ENCODE peak calls at places on chromosomes 2 and 18, in seven cellular contexts. V is left ventricle myocardium superior; E is Daoy; L is frontal cortex; C is Peyer's patch; O is activated T-helper 1 cell treated with anti-CD3 and anti-CD28 coated beads, Interleukin-12 subunit alpha, Interleukin-12 subunit beta, Interleukin-2, Interleukin-4 antibody, amounts not matched to agents 30 ng/mL and 10 ng/mL and 1 ng/mL, durations not matched to agents 14 hours and 24 hours and 36 hours; J is NB4. K is an unnamed sample.
A peak's percentile ranks its signal among the peaks of the same experiment; 100 is the strongest.

GRCh38 chr2:40611196-40611595 is 159.3 kb upstream of the SLC8A1 start:
- DNase-seq in C (no peak), L (no peak), J (no peak), V (no peak), O (no peak), E (no peak), K (no peak)

GRCh38 chr2:231068525-231069222 is 12.0 kb downstream of the PSMD1 start:
- DNase-seq in V (no peak), E (peak; percentile 38), J (peak; percentile 52), C (no peak), O (no peak), L (no peak), K (no peak)

GRCh38 chr2:167550448-167550847 is 662.2 kb downstream of the XIRP2 start:
- DNase-seq in J (peak; percentile 25), L (no peak), V (no peak), E (no peak), C (no peak), O (no peak), K (peak; percentile 5)

GRCh38 chr2:37773354-37773753 is 101.9 kb upstream of the CDC42EP3 start:
- DNase-seq in J (no peak), V (no peak), L (no peak), C (peak; percentile 52), E (no peak), O (no peak), K (no peak)

GRCh38 chr2:134398300-134398699 is 144.4 kb downstream of the MGAT5 start:
- DNase-seq in V (no peak), O (no peak), E (no peak), L (no peak), J (no peak), C (no peak), K (no peak)

GRCh38 chr2:236250909-236251579 is 13.2 kb downstream of the ASB18 start:
- DNase-seq in L (no peak), C (no peak), J (no peak), O (no peak), V (peak; percentile 63), E (no peak), K (no peak)

GRCh38 chr2:38000485-38001222 is 75.3 kb downstream of the CYP1B1 start:
- DNase-seq in V (no peak), C (no peak), L (no peak), E (no peak), O (no peak), J (no peak), K (no peak)

GRCh38 chr2:221573430-221574230 is 1.5 kb upstream of the EPHA4 start:
- DNase-seq in E (peak; percentile 82), O (peak; percentile 78), J (peak; percentile 66), L (peak; percentile 81), C (peak; percentile 92), V (peak; percentile 93), K (peak; percentile 71)

GRCh38 chr18:55588001-55588875 is at the start of gene TCF4:
- DNase-seq in L (peak; percentile 38), J (peak; percentile 45), C (peak; percentile 55), O (peak; percentile 17), E (peak; percentile 67), V (peak; percentile 79), K (peak; percentile 71)

GRCh38 chr2:191950132-191950885 is 103.4 kb upstream of the CAVIN2 start:
- DNase-seq in L (no peak), E (peak; percentile 12), C (no peak), O (no peak), V (no peak), J (peak; percentile 25), K (no peak)

GRCh38 chr2:119637371-119637770 is 41.6 kb upstream of the TMEM177 start:
- DNase-seq in O (no peak), C (no peak), E (no peak), V (no peak), J (no peak), L (no peak), K (peak; percentile 40)

GRCh38 chr18:26233208-26233607 is 7.0 kb downstream of the TAF4B start:
- DNase-seq in J (no peak), V (no peak), O (no peak), L (no peak), C (no peak), E (peak; percentile 7), K (no peak)

GRCh38 chr18:34741401-34741800 is 31.3 kb downstream of the DTNA start:
- DNase-seq in L (no peak), V (no peak), E (no peak), O (no peak), J (no peak), C (no peak), K (no peak)

GRCh38 chr2:26530696-26531095 is 52.8 kb upstream of the OTOF start:
- DNase-seq in E (peak; percentile 94), O (no peak), V (no peak), C (no peak), L (no peak), J (no peak), K (no peak)

GRCh38 chr2:189506514-189506976 is 65.3 kb downstream of the WDR75 start:
- DNase-seq in J (peak; percentile 55), C (no peak), L (no peak), O (no peak), E (peak; percentile 6), V (no peak), K (no peak)

GRCh38 chr2:105431367-105432088 is 32.7 kb upstream of the FHL2 start:
- DNase-seq in C (no peak), E (no peak), O (no peak), L (no peak), V (peak; percentile 83), J (no peak), K (no peak)

GRCh38 chr2:241702405-241703127 is 727 bp downstream of the ING5 start:
- DNase-seq in V (peak; percentile 90), C (peak; percentile 90), O (peak; percentile 82), E (peak; percentile 89), L (peak; percentile 97), J (peak; percentile 90), K (peak; percentile 88)

GRCh38 chr2:2050321-2050905 is 280.7 kb downstream of the MYT1L start:
- DNase-seq in E (no peak), O (no peak), J (no peak), L (no peak), C (no peak), V (no peak), K (no peak)